ENCODE peak calls at places on chromosomes 3 and 15, in eight cellular contexts. R is HEK293T; E is OCI-LY7; J is activated CD8-positive, alpha-beta memory T cell treated with anti-CD3 and anti-CD28 coated beads, Interleukin-2, amount 10 ng/mL, durations not matched to agents 7 days and 5 days; W is uterus; K is activated CD8-positive, alpha-beta T cell treated with anti-CD3 and anti-CD28 coated beads for 36 hours; H is NCI-H2171 treated with DMSO at 0.1 percent for 48 hours; I is astrocyte of the cerebellum. X is an unnamed sample.

GRCh38 chr15:65927545-65927944 is 58.3 kb downstream of the RAB11A start:
- DNase-seq in R (no peak), E (no peak), J (no peak), W (no peak), K (no peak), H (no peak), I (no peak), X (no peak)

GRCh38 chr15:31296304-31297220 is 30.1 kb upstream of the KLF13 start:
- DNase-seq in R (no peak), E (no peak), J (peak), W (no peak), K (no peak), H (peak), I (no peak), X (peak)

GRCh38 chr3:11784962-11785361 is 61.7 kb downstream of the TAMM41 start:
- DNase-seq in R (no peak), E (peak), J (peak), W (no peak), K (peak), H (no peak), I (no peak), X (no peak)

GRCh38 chr3:9295007-9295406 is 45.6 kb upstream of the SRGAP3 start:
- DNase-seq in R (no peak), E (no peak), J (no peak), W (no peak), K (no peak), H (no peak), I (no peak), X (no peak)

GRCh38 chr3:114157321-114157720 is 21.5 kb downstream of the DRD3 start:
- DNase-seq in R (no peak), E (no peak), J (no peak), W (no peak), K (no peak), H (no peak), I (no peak), X (no peak)

GRCh38 chr3:121769246-121769645 is 19.7 kb upstream of the GOLGB1 start:
- DNase-seq in R (no peak), E (no peak), J (no peak), W (no peak), K (no peak), H (no peak), I (no peak), X (no peak)

GRCh38 chr15:100083572-100083971 is 258.2 kb downstream of the ADAMTS17 start:
- DNase-seq in R (no peak), E (no peak), J (no peak), W (no peak), K (no peak), H (no peak), I (no peak), X (no peak)

GRCh38 chr15:67199391-67199790 is 55.1 kb downstream of the AAGAB start:
- DNase-seq in R (no peak), E (no peak), J (no peak), W (no peak), K (no peak), H (no peak), I (no peak), X (no peak)

GRCh38 chr15:95446854-95447253 is 883.6 kb upstream of the NR2F2 start:
- DNase-seq in R (no peak), E (peak), J (peak), W (no peak), K (peak), H (no peak), I (no peak), X (no peak)

GRCh38 chr3:98012974-98013373 is 22.1 kb downstream of the GABRR3 start:
- DNase-seq in R (no peak), E (no peak), J (no peak), W (no peak), K (no peak), H (no peak), I (peak), X (no peak)

GRCh38 chr15:49045691-49046112 is 544 bp downstream of the SECISBP2L start:
- DNase-seq in R (peak), E (peak), J (peak), W (no peak), K (no peak), H (peak), I (peak), X (no peak)

GRCh38 chr15:91445701-91446100 is 345.6 kb downstream of the SV2B start:
- DNase-seq in R (no peak), E (no peak), J (no peak), W (no peak), K (no peak), H (no peak), I (peak), X (no peak)

GRCh38 chr3:113912551-113913246 is 35.1 kb upstream of the ZDHHC23 start:
- DNase-seq in R (peak), E (peak), J (peak), W (no peak), K (peak), H (peak), I (peak), X (peak)

GRCh38 chr15:71261934-71262333 is 146.7 kb downstream of the THSD4 start:
- DNase-seq in R (no peak), E (no peak), J (no peak), W (no peak), K (no peak), H (no peak), I (no peak), X (no peak)

GRCh38 chr3:182364323-182364722 is 429.0 kb upstream of the ATP11B start:
- DNase-seq in R (peak), E (no peak), J (no peak), W (no peak), K (no peak), H (no peak), I (peak), X (no peak)

GRCh38 chr3:194675081-194675640 is 3.2 kb upstream of the LSG1 start:
- DNase-seq in R (no peak), E (no peak), J (peak), W (no peak), K (peak), H (no peak), I (no peak), X (no peak)

GRCh38 chr3:9230596-9230995 is 18.9 kb downstream of the SRGAP3 start:
- DNase-seq in R (no peak), E (no peak), J (no peak), W (no peak), K (no peak), H (no peak), I (no peak), X (no peak)

GRCh38 chr3:112074616-112075497 is 11.3 kb upstream of the C3orf52 start:
- DNase-seq in R (peak), E (no peak), J (peak), W (no peak), K (peak), H (peak), I (peak), X (peak)

GRCh38 chr15:29225534-29226224 is 43.9 kb downstream of the NSMCE3 start:
- DNase-seq in R (no peak), E (no peak), J (no peak), W (no peak), K (peak), H (no peak), I (no peak), X (no peak)

GRCh38 chr3:61030469-61031035 is 220.7 kb downstream of the FHIT start:
- DNase-seq in R (no peak), E (no peak), J (no peak), W (no peak), K (no peak), H (no peak), I (peak), X (no peak)

GRCh38 chr3:158091526-158091925 is 14.7 kb downstream of the SHOX2 start:
- DNase-seq in R (no peak), E (no peak), J (no peak), W (no peak), K (no peak), H (peak), I (no peak), X (no peak)

GRCh38 chr3:99716463-99716995 is 78.1 kb downstream of the COL8A1 start:
- DNase-seq in R (no peak), E (no peak), J (no peak), W (no peak), K (no peak), H (no peak), I (no peak), X (no peak)

GRCh38 chr3:151283907-151284461 is 5.6 kb upstream of the P2RY14 start:
- DNase-seq in R (no peak), E (no peak), J (no peak), W (peak), K (peak), H (no peak), I (no peak), X (no peak)

GRCh38 chr15:68278345-68279217 is 1.0 kb downstream of the FEM1B start:
- DNase-seq in R (peak), E (peak), J (peak), W (no peak), K (peak), H (peak), I (no peak), X (peak)

GRCh38 chr3:28326458-28326926 is 22.0 kb upstream of the ZCWPW2 start:
- DNase-seq in R (no peak), E (no peak), J (peak), W (no peak), K (peak), H (no peak), I (no peak), X (no peak)

GRCh38 chr3:5072100-5072816 is 49.8 kb upstream of the ARL8B start:
- DNase-seq in R (no peak), E (no peak), J (no peak), W (no peak), K (no peak), H (no peak), I (no peak), X (no peak)

GRCh38 chr15:45704329-45705249 is 69.8 kb downstream of the SQOR start:
- DNase-seq in R (no peak), E (no peak), J (no peak), W (peak), K (peak), H (no peak), I (no peak), X (peak)

GRCh38 chr3:89227634-89228033 is 120.2 kb downstream of the EPHA3 start:
- DNase-seq in R (no peak), E (no peak), J (no peak), W (no peak), K (no peak), H (no peak), I (peak), X (no peak)

GRCh38 chr15:100999369-100999768 is 80.2 kb downstream of the LRRK1 start:
- DNase-seq in R (no peak), E (no peak), J (no peak), W (no peak), K (no peak), H (no peak), I (no peak), X (no peak)

GRCh38 chr3:66335671-66336070 is 114.9 kb downstream of the SLC25A26 start:
- DNase-seq in R (no peak), E (no peak), J (no peak), W (no peak), K (no peak), H (no peak), I (no peak), X (no peak)

GRCh38 chr15:25905140-25905539 is 42.0 kb upstream of the ATP10A start:
- DNase-seq in R (no peak), E (no peak), J (no peak), W (no peak), K (peak), H (no peak), I (no peak), X (no peak)

GRCh38 chr3:46298871-46299607 is 54.9 kb upstream of the CCR2 start:
- DNase-seq in R (no peak), E (no peak), J (peak), W (no peak), K (peak), H (no peak), I (no peak), X (no peak)

GRCh38 chr15:46344115-46344749 is 709.4 kb downstream of the SQOR start:
- DNase-seq in R (no peak), E (no peak), J (no peak), W (no peak), K (no peak), H (peak), I (no peak), X (no peak)